ENCODE peak calls at places on chromosomes 4 and X, in ten cellular contexts. H, M, G, V, P, F, J, Z, T and D are unnamed samples.

GRCh38 chr4:164304240-164304639 is 449.7 kb upstream of the SMIM31 start:
- DNase-seq in H (peak), M (no peak), G (no peak), V (no peak), P (no peak), F (no peak), J (peak), Z (no peak), T (no peak), D (no peak)

GRCh38 chr4:158999166-158999682 is 103.7 kb upstream of the RAPGEF2 start:
- DNase-seq in H (no peak), M (no peak), G (no peak), V (no peak), P (no peak), F (no peak), J (no peak), Z (no peak), T (no peak), D (no peak)

GRCh38 chr4:123573866-123574508 is 177.4 kb downstream of the SPRY1 start:
- DNase-seq in H (no peak), M (no peak), G (no peak), V (no peak), P (no peak), F (no peak), J (peak), Z (no peak), T (no peak), D (no peak)

GRCh38 chr4:99863804-99864203 is 30.4 kb downstream of the LAMTOR3 start:
- DNase-seq in H (peak), M (no peak), G (peak), V (no peak), P (peak), F (no peak), J (peak), Z (no peak), T (no peak), D (no peak)

GRCh38 chrX:154010330-154011087 is 9.2 kb downstream of the IRAK1 start:
- DNase-seq in H (no peak), M (no peak), G (no peak), V (no peak), P (peak), F (no peak), J (no peak), Z (no peak), T (no peak), D (no peak)

GRCh38 chrX:42021058-42021457 is 97.7 kb upstream of the CASK start:
- DNase-seq in H (no peak), M (no peak), G (no peak), V (no peak), P (no peak), F (no peak), J (no peak), Z (no peak), T (no peak), D (no peak)

GRCh38 chr4:826508-827208 is 729 bp upstream of the CPLX1 start:
- DNase-seq in H (no peak), M (peak), G (no peak), V (no peak), P (no peak), F (no peak), J (no peak), Z (no peak), T (peak), D (no peak)

GRCh38 chrX:44203791-44204190 is 139.7 kb downstream of the EFHC2 start:
- DNase-seq in H (no peak), M (no peak), G (no peak), V (no peak), P (no peak), F (no peak), J (no peak), Z (no peak), T (no peak), D (no peak)

GRCh38 chr4:82799006-82799881 is 648 bp upstream of the SCD5 start:
- DNase-seq in H (no peak), M (peak), G (no peak), V (no peak), P (no peak), F (no peak), J (peak), Z (no peak), T (no peak), D (no peak)

GRCh38 chr4:46818604-46819003 is 90.4 kb downstream of the COX7B2 start:
- DNase-seq in H (no peak), M (no peak), G (no peak), V (no peak), P (no peak), F (no peak), J (no peak), Z (no peak), T (no peak), D (no peak)

GRCh38 chr4:189084671-189085070 is 856.0 kb upstream of the FRG1 start:
- DNase-seq in H (no peak), M (no peak), G (no peak), V (no peak), P (no peak), F (no peak), J (no peak), Z (no peak), T (no peak), D (no peak)

GRCh38 chr4:85228264-85228663 is 246.7 kb upstream of the ARHGAP24 start:
- DNase-seq in H (no peak), M (no peak), G (peak), V (no peak), P (peak), F (no peak), J (no peak), Z (no peak), T (no peak), D (no peak)

GRCh38 chr4:78451407-78451806 is 100.2 kb upstream of the ANXA3 start:
- DNase-seq in H (no peak), M (no peak), G (no peak), V (no peak), P (no peak), F (no peak), J (no peak), Z (no peak), T (no peak), D (no peak)

GRCh38 chrX:9643807-9644206 is 121.8 kb downstream of the GPR143 start:
- DNase-seq in H (no peak), M (no peak), G (no peak), V (no peak), P (no peak), F (no peak), J (no peak), Z (no peak), T (no peak), D (no peak)

GRCh38 chr4:99655315-99656081 is 2.1 kb downstream of the C4orf54 start:
- DNase-seq in H (peak), M (no peak), G (peak), V (no peak), P (peak), F (no peak), J (peak), Z (no peak), T (no peak), D (no peak)

GRCh38 chr4:123158576-123158975 is 236.2 kb upstream of the NUDT6 start:
- DNase-seq in H (no peak), M (no peak), G (no peak), V (no peak), P (no peak), F (no peak), J (peak), Z (no peak), T (no peak), D (no peak)

GRCh38 chr4:74320559-74321118 is 12.4 kb downstream of the EPGN start:
- DNase-seq in H (peak), M (no peak), G (peak), V (peak), P (peak), F (peak), J (peak), Z (no peak), T (no peak), D (peak)

GRCh38 chrX:40734956-40735317 is 405 bp downstream of the MED14 start:
- DNase-seq in H (no peak), M (no peak), G (no peak), V (no peak), P (peak), F (peak), J (no peak), Z (no peak), T (no peak), D (peak)